ENCODE peak calls at places on chromosomes 5 and 9, in four cellular contexts. A is neural progenitor cell, X is mammary epithelial cell, O is H9. I is an unnamed sample.

GRCh38 chr5:126777257-126777973 is 479 bp downstream of the LMNB1 start:
- DNase-seq in X (peak), A (peak), O (peak), I (peak)

GRCh38 chr9:114250235-114250568 is 72.7 kb upstream of the ORM1 start:
- DNase-seq in O (no peak), A (no peak), X (no peak), I (peak)

GRCh38 chr5:72238712-72239445 is 81.2 kb downstream of the MRPS27 start:
- DNase-seq in O (peak), X (no peak), A (peak), I (no peak)

GRCh38 chr5:177447066-177447610 is 524 bp downstream of the PRR7 start:
- DNase-seq in O (peak), X (peak), A (peak), I (peak)

GRCh38 chr9:127786773-127787123 is 914 bp downstream of the CDK9 start:
- DNase-seq in X (no peak), A (no peak), O (no peak), I (peak)

GRCh38 chr5:139126711-139127111 is 71.5 kb downstream of the SIL1 start:
- DNase-seq in A (no peak), X (no peak), O (no peak), I (no peak)

GRCh38 chr9:130870491-130871381 is 25.9 kb downstream of the QRFP start:
- DNase-seq in A (no peak), X (no peak), O (no peak), I (peak)

GRCh38 chr9:91954841-91955471 is 4.9 kb upstream of the ROR2 start:
- DNase-seq in O (peak), X (peak), A (peak), I (peak)

GRCh38 chr5:56717253-56717987 is 97.9 kb upstream of the MAP3K1 start:
- DNase-seq in A (no peak), X (peak), O (no peak), I (no peak)

GRCh38 chr9:137077758-137078693 is 709 bp downstream of the UAP1L1 start:
- DNase-seq in X (no peak), O (no peak), A (peak), I (peak)

DNA sequence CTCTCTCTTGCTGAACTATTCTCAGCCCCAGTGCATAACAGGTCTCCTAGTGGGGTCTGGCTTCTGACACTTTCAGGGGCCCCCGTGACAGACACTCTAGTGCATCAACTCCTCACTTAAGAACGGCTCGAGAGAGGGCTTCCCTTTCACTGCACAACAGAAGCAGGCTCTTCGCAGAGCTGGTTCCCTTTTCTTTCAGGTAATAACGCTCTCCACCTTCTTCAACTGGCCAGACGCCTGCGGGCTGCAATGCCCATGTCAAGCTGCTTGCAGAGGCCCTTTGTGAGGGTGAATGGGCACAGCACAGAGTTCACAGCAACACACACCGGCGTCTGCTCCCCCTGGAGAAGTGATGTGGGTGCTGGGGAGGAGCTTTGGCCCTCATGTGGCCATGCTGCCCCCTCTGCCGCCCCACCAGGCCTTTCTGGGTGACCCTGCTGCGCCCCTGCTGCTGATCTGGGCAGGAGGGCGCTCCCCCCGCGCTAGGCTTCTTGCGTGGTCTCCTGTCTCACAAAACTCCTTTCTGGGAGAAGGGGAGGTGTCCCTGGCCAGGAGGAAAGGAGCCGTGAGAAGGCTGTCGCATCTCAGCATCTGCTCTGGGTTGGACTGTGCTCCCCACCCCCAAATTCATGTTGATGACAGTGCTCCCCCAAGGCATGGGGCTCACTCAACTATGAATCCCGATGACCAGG is 2.4 kb downstream of the MRPL36 start:
- DNase-seq in A (no peak), X (no peak), O (no peak), I (peak)
- H2AFZ ChIP-seq in A (no peak), X (no peak), O (no peak), I (no peak)

GRCh38 chr5:143588933-143589662 is 185.6 kb upstream of the NR3C1 start:
- DNase-seq in A (no peak), O (no peak), X (no peak), I (no peak)
- H2AFZ ChIP-seq in A (no peak), O (no peak), X (peak), I (peak)

GRCh38 chr5:9466677-9467076 is 79.2 kb downstream of the SEMA5A start:
- DNase-seq in X (no peak), O (no peak), A (no peak), I (peak)

GRCh38 chr5:9470410-9470809 is 75.5 kb downstream of the SEMA5A start:
- DNase-seq in X (no peak), A (no peak), O (no peak), I (no peak)

GRCh38 chr5:9464478-9464877 is 81.4 kb downstream of the SEMA5A start:
- DNase-seq in O (no peak), A (no peak), X (no peak), I (no peak)

GRCh38 chr5:9468070-9468388 is 77.8 kb downstream of the SEMA5A start:
- DNase-seq in A (no peak), X (peak), O (no peak), I (peak)

DNA sequence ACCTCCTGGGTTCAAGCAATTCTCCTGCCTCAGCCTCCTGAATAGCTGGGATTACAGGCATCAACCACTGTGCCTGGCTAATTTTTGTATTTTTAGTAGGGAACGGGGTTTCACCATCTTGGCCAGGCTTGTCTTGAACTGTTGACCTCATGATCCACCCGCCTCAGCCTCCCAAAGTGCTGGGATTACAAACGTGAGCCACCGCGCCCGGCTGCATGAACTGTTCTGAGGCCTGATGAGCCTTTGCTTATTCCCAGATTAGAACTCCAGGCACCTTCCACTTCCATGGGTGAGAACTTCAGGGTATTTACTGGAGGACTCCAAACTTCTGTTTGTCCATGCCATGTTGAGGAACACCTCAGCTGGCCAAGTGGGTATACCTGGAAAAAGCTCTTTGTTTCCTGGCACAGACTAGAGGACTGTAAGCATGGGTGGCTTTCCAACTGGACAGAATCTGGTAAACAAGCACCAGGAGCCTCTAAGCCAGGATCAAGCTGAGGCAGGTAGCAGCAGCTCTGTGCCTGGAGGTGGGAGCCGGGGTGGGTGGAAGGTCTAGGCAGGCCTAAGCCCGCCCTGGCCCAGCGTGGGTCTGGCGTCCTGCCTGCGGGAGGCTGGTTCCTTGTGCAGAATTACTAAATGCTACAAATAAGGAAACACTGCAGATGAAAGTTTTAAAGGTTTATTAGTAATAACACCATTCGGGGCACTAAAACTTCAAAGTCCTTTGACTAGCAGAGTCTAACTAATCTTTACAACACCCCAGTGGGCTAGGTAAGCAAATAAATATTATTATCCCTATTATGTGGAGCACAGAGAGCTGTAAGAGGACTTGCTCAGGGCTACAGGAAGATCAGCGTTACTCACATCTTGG is 78.4 kb downstream of the SEMA5A start:
- DNase-seq in A (no peak), X (peak), O (no peak), I (peak)
- H2AFZ ChIP-seq in A (no peak), X (peak), O (no peak), I (peak)

DNA sequence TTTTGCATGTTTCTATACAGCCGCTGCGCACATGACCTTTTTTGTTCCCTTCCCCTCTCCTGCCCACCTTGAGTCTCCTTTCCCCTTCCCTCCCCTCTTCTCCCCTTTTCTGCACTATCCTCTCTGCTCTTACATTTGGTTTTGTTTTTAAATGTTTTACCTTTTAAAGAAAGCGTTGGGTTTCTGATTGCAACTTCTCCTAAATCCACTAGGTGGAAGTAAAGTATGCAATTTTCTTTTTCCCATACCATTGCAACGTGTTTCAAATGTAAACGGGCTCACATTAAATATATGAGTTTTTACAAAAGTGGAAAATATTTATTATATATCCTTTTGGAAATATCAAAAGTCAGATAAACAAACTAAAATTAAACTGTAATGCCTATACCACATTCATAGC is 500.9 kb downstream of the DIRAS2 start:
- DNase-seq in A (peak), O (no peak), X (peak), I (peak)
- H2AFZ ChIP-seq in A (no peak), O (no peak), X (no peak), I (no peak)

GRCh38 chr5:93583799-93584530 is 943 bp downstream of the NR2F1 start:
- DNase-seq in O (no peak), A (peak), X (peak), I (peak)

GRCh38 chr5:93585753-93586385 is 2.8 kb downstream of the NR2F1 start:
- DNase-seq in A (peak), O (no peak), X (peak), I (peak)

GRCh38 chr5:93585054-93585751 is 2.2 kb downstream of the NR2F1 start:
- DNase-seq in A (peak), X (peak), O (peak), I (peak)

GRCh38 chr5:93583525-93583798 is 440 bp downstream of the NR2F1 start:
- DNase-seq in O (no peak), X (no peak), A (no peak), I (no peak)

DNA sequence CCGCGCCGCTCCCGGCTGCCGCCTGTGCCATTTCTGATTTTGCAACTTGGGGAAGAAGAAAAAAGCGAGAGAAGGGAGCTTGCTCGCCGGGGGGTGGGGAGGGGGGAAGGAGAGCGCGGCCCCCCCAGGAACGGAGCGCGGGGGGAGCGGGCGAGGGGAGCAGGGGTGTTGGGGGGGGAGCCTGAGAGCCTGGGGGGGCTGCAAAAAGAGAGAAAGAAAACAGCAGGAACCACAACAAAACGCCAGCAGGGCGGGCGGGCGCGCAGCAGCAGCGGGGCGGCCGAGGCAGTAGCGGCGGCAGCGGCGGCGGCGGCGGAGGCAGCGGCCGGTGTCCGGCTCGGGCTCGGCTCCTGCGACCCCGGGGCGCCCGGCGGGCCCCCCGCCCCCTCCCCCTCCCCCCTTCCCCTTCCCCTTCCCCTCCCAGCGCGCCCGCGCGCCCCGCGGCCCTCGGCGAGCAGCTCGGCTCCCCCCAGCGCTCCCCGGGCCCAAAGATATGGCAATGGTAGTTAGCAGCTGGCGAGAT is 1.6 kb downstream of the NR2F1 start:
- DNase-seq in X (no peak), O (no peak), A (peak), I (peak)
- H2AFZ ChIP-seq in X (peak), O (no peak), A (no peak), I (no peak)

GRCh38 chr9:96620155-96620514 is 492 bp upstream of the CDC14B start:
- DNase-seq in A (peak), X (no peak), O (no peak), I (peak)
- H2AFZ ChIP-seq in A (peak), X (peak), O (no peak), I (peak)

GRCh38 chr9:20621553-20622329 is 558 bp downstream of the MLLT3 start:
- DNase-seq in X (peak), O (peak), A (peak), I (peak)
- H2AFZ ChIP-seq in X (peak), O (no peak), A (peak), I (peak)

GRCh38 chr5:35185518-35185917 is 44.8 kb downstream of the PRLR start:
- DNase-seq in O (no peak), X (no peak), A (no peak), I (no peak)

GRCh38 chr5:35183243-35183955 is 46.9 kb downstream of the PRLR start:
- DNase-seq in O (peak), A (peak), X (peak), I (peak)

GRCh38 chr5:35180046-35180445 is 50.2 kb downstream of the PRLR start:
- DNase-seq in X (no peak), O (no peak), A (no peak), I (no peak)

GRCh38 chr5:35186749-35187148 is 43.5 kb downstream of the PRLR start:
- DNase-seq in A (no peak), O (no peak), X (no peak), I (no peak)

GRCh38 chr5:35182541-35183242 is 47.6 kb downstream of the PRLR start:
- DNase-seq in X (no peak), O (no peak), A (no peak), I (no peak)
- H2AFZ ChIP-seq in X (no peak), O (peak), A (peak), I (peak)

DNA sequence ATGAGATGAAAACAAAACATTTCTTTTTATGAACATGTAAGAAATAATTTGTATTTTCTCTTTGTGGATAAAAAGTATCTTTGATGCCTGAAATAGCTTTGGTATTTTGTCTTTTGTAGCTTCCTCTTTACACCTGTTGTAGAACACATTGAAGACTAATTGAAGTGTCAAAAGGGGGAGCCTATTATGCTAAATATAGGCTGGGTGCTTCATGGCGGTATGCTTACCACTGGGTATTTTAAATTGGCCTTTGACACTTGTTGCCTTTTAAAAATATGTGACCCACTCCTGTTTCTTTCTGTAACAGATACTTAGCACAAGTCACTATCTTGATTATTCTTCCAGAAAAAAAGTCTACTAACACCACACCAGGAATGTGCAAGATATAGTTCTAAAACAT is 226.4 kb downstream of the KIAA0825 start:
- DNase-seq in X (no peak), O (no peak), A (no peak), I (no peak)
- H2AFZ ChIP-seq in X (no peak), O (no peak), A (no peak), I (no peak)

I was measured in osteoblast.